ENCODE peak calls at places on chromosomes 6 and 20, in four cellular contexts. One of them, this sample, is unnamed.

GRCh38 chr20:48983423-48984400 is 62.2 kb downstream of the ARFGEF2 start:
- DNase-seq in K562: no peak
- DNase-seq in GM12878: no peak
- DNase-seq in GM12891: no peak
- DNase-seq in this sample: no peak

GRCh38 chr6:30885481-30885998 is 1.2 kb downstream of the DDR1 start:
- DNase-seq in K562: peak
- DNase-seq in GM12878: no peak
- DNase-seq in GM12891: no peak
- DNase-seq in this sample: no peak

GRCh38 chr20:51354191-51354768 is 188.2 kb downstream of the NFATC2 start:
- DNase-seq in GM12891: no peak
- DNase-seq in K562: no peak
- DNase-seq in GM12878: no peak
- DNase-seq in this sample: no peak

GRCh38 chr6:84252140-84252539 is 24.7 kb upstream of the CEP162 start:
- DNase-seq in GM12878: no peak
- DNase-seq in K562: no peak
- DNase-seq in GM12891: no peak
- DNase-seq in this sample: no peak

GRCh38 chr6:139290787-139291294 is 957 bp downstream of the TXLNB start:
- DNase-seq in K562: no peak
- DNase-seq in GM12891: peak
- DNase-seq in GM12878: peak
- DNase-seq in this sample: peak

GRCh38 chr20:51375561-51375960 is 167.0 kb downstream of the NFATC2 start:
- DNase-seq in GM12891: no peak
- DNase-seq in GM12878: no peak
- DNase-seq in K562: no peak
- DNase-seq in this sample: no peak

GRCh38 chr6:17281497-17282481 is 628 bp downstream of the RBM24 start:
- DNase-seq in GM12878: no peak
- DNase-seq in K562: no peak
- DNase-seq in GM12891: peak
- DNase-seq in this sample: no peak

GRCh38 chr6:144017167-144018094 is 9.4 kb upstream of the PLAGL1 start:
- DNase-seq in K562: no peak
- DNase-seq in GM12878: no peak
- DNase-seq in GM12891: no peak
- DNase-seq in this sample: no peak

GRCh38 chr20:47358672-47359532 is 2.4 kb upstream of the ZMYND8 start:
- DNase-seq in GM12891: no peak
- DNase-seq in GM12878: no peak
- DNase-seq in K562: peak
- DNase-seq in this sample: peak

GRCh38 chr20:58128635-58129625 is 99.5 kb downstream of the ANKRD60 start:
- DNase-seq in GM12878: no peak
- DNase-seq in K562: no peak
- DNase-seq in GM12891: no peak
- DNase-seq in this sample: no peak

GRCh38 chr20:24672181-24672880 is 202.9 kb downstream of the SYNDIG1 start:
- DNase-seq in GM12891: no peak
- DNase-seq in GM12878: no peak
- DNase-seq in K562: no peak
- DNase-seq in this sample: no peak

GRCh38 chr6:123074616-123075015 is 78.6 kb downstream of the CLVS2 start:
- DNase-seq in K562: no peak
- DNase-seq in GM12878: no peak
- DNase-seq in GM12891: no peak
- DNase-seq in this sample: no peak

GRCh38 chr20:10047427-10047826 is 12.6 kb downstream of the ANKEF1 start:
- DNase-seq in K562: no peak
- DNase-seq in GM12891: no peak
- DNase-seq in GM12878: no peak
- DNase-seq in this sample: no peak

GRCh38 chr6:24883618-24884017 is 52.1 kb downstream of the RIPOR2 start:
- DNase-seq in GM12878: peak
- DNase-seq in GM12891: no peak
- DNase-seq in K562: no peak
- DNase-seq in this sample: no peak

GRCh38 chr6:89199571-89199970 is 17.6 kb downstream of the GABRR1 start:
- DNase-seq in GM12878: no peak
- DNase-seq in K562: no peak
- DNase-seq in GM12891: no peak
- DNase-seq in this sample: no peak

GRCh38 chr6:111757342-111757741 is 115.9 kb downstream of the FYN start:
- DNase-seq in GM12878: no peak
- DNase-seq in GM12891: no peak
- DNase-seq in K562: no peak
- DNase-seq in this sample: no peak

GRCh38 chr20:38337561-38338140 is 8.6 kb upstream of the LBP start:
- DNase-seq in K562: peak
- DNase-seq in GM12891: no peak
- DNase-seq in GM12878: no peak
- DNase-seq in this sample: peak

GRCh38 chr6:150739711-150740349 is 125.7 kb upstream of the MTHFD1L start:
- DNase-seq in K562: no peak
- DNase-seq in GM12891: no peak
- DNase-seq in GM12878: no peak
- DNase-seq in this sample: no peak

GRCh38 chr20:50283922-50284810 is 93.5 kb downstream of the CEBPB start:
- DNase-seq in GM12878: no peak
- DNase-seq in GM12891: no peak
- DNase-seq in K562: peak
- DNase-seq in this sample: peak

GRCh38 chr6:150641398-150642139 is 41.9 kb downstream of the PLEKHG1 start:
- DNase-seq in K562: no peak
- DNase-seq in GM12891: no peak
- DNase-seq in GM12878: no peak
- DNase-seq in this sample: no peak

GRCh38 chr20:33647603-33648395 is 14.3 kb upstream of the C20orf144 start:
- DNase-seq in K562: no peak
- DNase-seq in GM12878: peak
- DNase-seq in GM12891: peak
- DNase-seq in this sample: no peak

GRCh38 chr20:44851545-44851944 is 34.0 kb upstream of the YWHAB start:
- DNase-seq in K562: no peak
- DNase-seq in GM12891: no peak
- DNase-seq in GM12878: no peak
- DNase-seq in this sample: no peak

GRCh38 chr6:27059621-27060425 is 187.7 kb upstream of the PRSS16 start:
- DNase-seq in GM12891: no peak
- DNase-seq in GM12878: no peak
- DNase-seq in K562: no peak
- DNase-seq in this sample: no peak

GRCh38 chr20:44684047-44684965 is 30.9 kb upstream of the CCN5 start:
- DNase-seq in GM12878: no peak
- DNase-seq in GM12891: no peak
- DNase-seq in K562: no peak
- DNase-seq in this sample: no peak

GRCh38 chr6:49912193-49912592 is 45.9 kb upstream of the CRISP1 start:
- DNase-seq in GM12878: no peak
- DNase-seq in GM12891: no peak
- DNase-seq in K562: no peak
- DNase-seq in this sample: no peak

GRCh38 chr6:169902070-169902469 is 150.6 kb downstream of the ERMARD start:
- DNase-seq in GM12878: no peak
- DNase-seq in GM12891: no peak
- DNase-seq in K562: no peak
- DNase-seq in this sample: no peak

DNA sequence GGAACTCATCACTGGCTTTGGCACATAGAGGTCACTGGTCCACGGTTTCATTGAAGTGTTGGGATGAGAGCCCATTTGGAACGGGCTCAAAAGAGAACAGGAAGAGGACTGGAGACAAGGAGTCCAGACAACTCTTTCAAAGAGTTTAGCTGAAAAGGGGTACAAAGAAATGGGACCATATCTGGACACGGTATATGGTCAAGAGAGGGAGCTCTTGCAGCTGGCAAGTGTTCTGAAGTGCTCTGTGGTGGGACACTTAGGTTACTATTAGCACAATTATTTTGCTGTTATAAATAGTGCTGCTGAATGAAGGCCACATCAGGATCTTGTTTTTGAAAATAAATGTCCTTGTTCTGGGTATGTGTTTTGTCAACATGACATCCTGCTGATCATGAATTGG is 4.6 kb downstream of the SGK2 start:
- DNase-seq in GM12891: no peak
- DNase-seq in GM12878: no peak
- DNase-seq in K562: no peak
- DNase-seq in this sample: no peak
- TF ChIP-seq SPI1 in GM12891: no peak
- TF ChIP-seq SPI1 in GM12878: no peak
- TF ChIP-seq SPI1 in K562: no peak
- TF ChIP-seq SPI1 in this sample: no peak

GRCh38 chr6:138248878-138249277 is 30.6 kb upstream of the PBOV1 start:
- DNase-seq in K562: no peak
- DNase-seq in GM12891: no peak
- DNase-seq in GM12878: no peak
- DNase-seq in this sample: no peak

GRCh38 chr6:138253731-138254130 is 35.4 kb upstream of the PBOV1 start:
- DNase-seq in GM12891: no peak
- DNase-seq in GM12878: no peak
- DNase-seq in K562: no peak
- DNase-seq in this sample: no peak

GRCh38 chr6:138250053-138250452 is 31.8 kb upstream of the PBOV1 start:
- DNase-seq in GM12878: no peak
- DNase-seq in GM12891: no peak
- DNase-seq in K562: no peak
- DNase-seq in this sample: no peak

GRCh38 chr6:138248011-138248410 is 29.7 kb upstream of the PBOV1 start:
- DNase-seq in GM12878: no peak
- DNase-seq in K562: no peak
- DNase-seq in GM12891: no peak
- DNase-seq in this sample: no peak

GRCh38 chr6:138250513-138251247 is 32.4 kb upstream of the PBOV1 start:
- DNase-seq in GM12878: no peak
- DNase-seq in GM12891: no peak
- DNase-seq in K562: no peak
- DNase-seq in this sample: no peak
- TF ChIP-seq SPI1 in GM12878: no peak
- TF ChIP-seq SPI1 in GM12891: no peak
- TF ChIP-seq SPI1 in K562: no peak
- TF ChIP-seq SPI1 in this sample: no peak

GRCh38 chr20:18223399-18223798 is 64.9 kb upstream of the ZNF133 start:
- DNase-seq in GM12891: no peak
- DNase-seq in GM12878: no peak
- DNase-seq in K562: no peak
- DNase-seq in this sample: no peak

GRCh38 chr20:18225652-18226051 is 62.7 kb upstream of the ZNF133 start:
- DNase-seq in K562: no peak
- DNase-seq in GM12891: no peak
- DNase-seq in GM12878: no peak
- DNase-seq in this sample: no peak

GRCh38 chr20:18224968-18225568 is 63.3 kb upstream of the ZNF133 start:
- DNase-seq in GM12891: no peak
- DNase-seq in K562: no peak
- DNase-seq in GM12878: no peak
- DNase-seq in this sample: no peak
- TF ChIP-seq SPI1 in GM12891: no peak
- TF ChIP-seq SPI1 in K562: no peak
- TF ChIP-seq SPI1 in GM12878: no peak
- TF ChIP-seq SPI1 in this sample: no peak

GRCh38 chr20:11651647-11652046 is 266.0 kb upstream of the BTBD3 start:
- DNase-seq in K562: no peak
- DNase-seq in GM12891: no peak
- DNase-seq in GM12878: no peak
- DNase-seq in this sample: no peak

GRCh38 chr20:11654766-11655165 is 262.9 kb upstream of the BTBD3 start:
- DNase-seq in GM12891: no peak
- DNase-seq in GM12878: no peak
- DNase-seq in K562: no peak
- DNase-seq in this sample: no peak

GRCh38 chr20:11652128-11652527 is 265.6 kb upstream of the BTBD3 start:
- DNase-seq in K562: no peak
- DNase-seq in GM12891: no peak
- DNase-seq in GM12878: no peak
- DNase-seq in this sample: no peak

GRCh38 chr20:11646359-11646758 is 271.3 kb upstream of the BTBD3 start:
- DNase-seq in GM12878: no peak
- DNase-seq in K562: no peak
- DNase-seq in GM12891: no peak
- DNase-seq in this sample: no peak

DNA sequence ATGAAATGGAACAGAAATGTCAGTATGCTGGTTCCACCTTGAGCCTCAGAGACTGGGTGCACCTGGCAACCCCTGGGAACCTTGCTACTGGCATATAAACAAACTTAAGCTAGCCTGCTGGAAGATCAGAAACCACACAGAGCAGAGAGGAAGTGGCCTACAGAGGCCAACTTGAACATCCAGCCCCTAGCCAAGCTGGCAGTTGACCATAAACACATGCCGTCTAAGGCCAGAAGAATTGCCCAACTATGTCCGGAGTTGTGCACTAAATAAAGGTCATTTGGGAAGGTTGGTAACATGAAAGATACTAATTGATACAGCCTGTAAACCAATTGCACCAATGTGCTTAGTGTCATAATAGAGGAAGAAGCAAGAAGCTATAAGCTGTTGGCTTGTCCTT is 266.6 kb upstream of the BTBD3 start:
- DNase-seq in GM12878: no peak
- DNase-seq in K562: no peak
- DNase-seq in GM12891: no peak
- DNase-seq in this sample: peak
- TF ChIP-seq SPI1 in GM12878: no peak
- TF ChIP-seq SPI1 in K562: no peak
- TF ChIP-seq SPI1 in GM12891: no peak
- TF ChIP-seq SPI1 in this sample: peak

This sample was measured in HL-60.